ENCODE peak calls at places on chromosomes 13 and 19, in eight cellular contexts. P, W, O, E, F, A, H and V are unnamed samples. For H3K4me1, the result is how much of the 10 kb centered on the place peaks cover.

GRCh38 chr19:3766520-3766919 is 4.0 kb downstream of the MRPL54 start:
- DNase-seq in P (no peak), W (no peak), O (no peak), E (no peak), F (no peak), A (no peak), H (no peak), V (no peak)

GRCh38 chr19:41479757-41480191 is 36.8 kb downstream of the ERICH4 start:
- DNase-seq in P (no peak), W (no peak), O (no peak), E (peak), F (no peak), A (no peak), H (peak), V (peak)

GRCh38 chr13:66537417-66537816 is 692.7 kb downstream of the PCDH9 start:
- DNase-seq in P (no peak), W (no peak), O (no peak), E (no peak), F (no peak), A (no peak), H (no peak), V (no peak)

GRCh38 chr13:92549275-92549674 is 677.3 kb upstream of the GPC6 start:
- DNase-seq in P (no peak), W (no peak), O (no peak), E (no peak), F (no peak), A (no peak), H (no peak), V (no peak)

GRCh38 chr13:59689057-59689456 is 474.7 kb downstream of the DIAPH3 start:
- DNase-seq in P (no peak), W (no peak), O (no peak), E (no peak), F (no peak), A (no peak), H (no peak), V (no peak)

GRCh38 chr13:27374126-27374613 is 50.2 kb upstream of the GTF3A start:
- DNase-seq in P (no peak), W (no peak), O (no peak), E (no peak), F (peak), A (no peak), H (no peak), V (no peak)

GRCh38 chr13:41178040-41178439 is 16.3 kb downstream of the KBTBD7 start:
- DNase-seq in P (no peak), W (no peak), O (no peak), E (no peak), F (peak), A (no peak), H (no peak), V (no peak)

GRCh38 chr13:99352351-99353271 is 45.4 kb upstream of the GPR183 start:
- DNase-seq in P (no peak), W (no peak), O (no peak), E (no peak), F (no peak), A (no peak), H (no peak), V (no peak)

DNA sequence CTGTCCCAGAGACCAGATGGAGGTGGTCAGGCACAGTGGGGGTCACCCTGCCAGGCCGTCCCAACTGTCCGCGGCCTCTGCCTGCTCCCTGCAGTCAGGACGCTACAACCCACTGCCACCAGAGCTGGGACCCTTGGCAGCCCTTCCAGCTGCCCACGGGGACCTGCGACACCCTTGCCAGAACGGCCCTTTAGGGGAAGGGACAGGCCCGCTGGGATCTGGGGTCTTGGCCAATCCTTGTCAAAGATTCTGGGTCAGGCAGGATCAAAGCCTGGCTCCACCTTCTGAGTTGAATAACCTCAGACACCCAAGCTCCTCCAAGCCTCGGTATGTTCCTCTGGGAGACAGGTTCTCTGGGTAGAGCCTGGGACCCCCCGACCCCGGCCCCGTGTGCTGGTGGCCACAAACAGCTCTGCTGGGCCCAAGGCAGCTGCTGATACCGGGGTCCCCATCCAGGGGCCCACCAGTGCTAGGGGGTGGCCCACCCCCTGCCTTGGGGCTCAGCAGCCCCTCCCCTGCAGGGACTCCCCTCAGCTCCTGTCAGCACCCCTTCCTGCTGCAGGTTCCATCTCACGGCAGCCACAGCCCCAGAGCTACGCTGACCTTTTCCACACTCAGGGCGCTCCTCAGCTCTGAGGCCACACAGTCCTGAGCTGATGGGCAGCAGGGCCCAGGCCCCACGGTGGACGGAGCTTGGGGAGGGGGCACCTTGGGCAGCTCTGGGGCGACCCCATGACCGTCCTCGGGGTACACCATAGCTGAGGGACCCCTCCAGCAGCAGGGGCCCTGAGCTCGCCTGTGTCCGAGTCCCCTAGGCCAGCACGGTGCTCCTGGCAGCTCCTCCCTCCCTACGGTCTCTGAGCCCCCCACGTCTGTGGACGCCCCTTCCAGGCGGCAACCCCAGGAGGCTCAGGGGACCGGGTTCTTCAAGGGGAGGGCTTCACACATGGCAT is 18.4 kb downstream of the SBNO2 start:
- DNase-seq in P (no peak), W (no peak), O (no peak), E (peak), F (peak), A (no peak), H (peak), V (no peak)
- H3K27ac ChIP-seq in P (peak), W (no peak), O (peak), E (peak), F (peak), A (peak), H (peak), V (peak)

GRCh38 chr19:28396259-28396940 is 816.6 kb downstream of the UQCRFS1 start:
- DNase-seq in P (no peak), W (no peak), O (no peak), E (no peak), F (no peak), A (no peak), H (peak), V (peak)
- H3K4me1 ChIP-seq in P (under half), W (under half), O (under half), E (under half), F (under half), A (under half), H (under half), V (under half)

GRCh38 chr19:45972944-45973525 is 630 bp downstream of the NOVA2 start:
- DNase-seq in P (no peak), W (no peak), O (no peak), E (no peak), F (no peak), A (no peak), H (no peak), V (no peak)
- H3K27ac ChIP-seq in P (peak), W (no peak), O (no peak), E (peak), F (no peak), A (no peak), H (peak), V (no peak)

DNA sequence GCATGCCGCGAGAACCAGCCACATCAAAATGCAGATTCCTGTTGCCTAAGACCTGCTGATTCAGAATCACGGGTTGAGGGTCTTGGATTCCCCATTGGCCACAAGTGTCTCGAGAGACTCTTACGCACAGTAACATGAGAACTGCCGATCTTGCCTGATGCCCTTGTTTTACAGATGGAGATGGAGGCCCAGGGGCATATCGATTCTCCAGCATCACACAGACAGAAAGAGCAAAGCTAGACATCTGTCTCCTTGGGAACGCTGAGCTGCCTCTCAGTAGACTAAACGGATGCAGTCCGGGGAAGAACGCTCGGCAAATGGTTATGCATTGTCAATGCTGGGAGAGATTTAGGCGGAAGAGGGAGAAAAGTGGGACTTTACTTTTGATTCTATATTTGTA is 5.4 kb downstream of the NLRP12 start:
- DNase-seq in P (no peak), W (no peak), O (no peak), E (no peak), F (no peak), A (no peak), H (no peak), V (no peak)
- H3K4me1 ChIP-seq in P (under half), W (under half), O (under half), E (under half), F (under half), A (under half), H (under half), V (under half)

GRCh38 chr19:17259934-17260333 is 4.6 kb downstream of the USHBP1 start:
- DNase-seq in P (no peak), W (no peak), O (no peak), E (no peak), F (no peak), A (no peak), H (no peak), V (no peak)

GRCh38 chr19:17262557-17262956 is 2.0 kb downstream of the USHBP1 start:
- DNase-seq in P (no peak), W (no peak), O (no peak), E (no peak), F (no peak), A (no peak), H (no peak), V (no peak)

GRCh38 chr19:17259118-17259780 is 5.3 kb downstream of the USHBP1 start:
- DNase-seq in P (no peak), W (no peak), O (no peak), E (no peak), F (peak), A (no peak), H (no peak), V (no peak)

GRCh38 chr19:17263712-17264640 is 569 bp downstream of the USHBP1 start:
- DNase-seq in P (no peak), W (no peak), O (no peak), E (no peak), F (no peak), A (no peak), H (no peak), V (no peak)

GRCh38 chr19:17260842-17261325 is 3.7 kb downstream of the USHBP1 start:
- DNase-seq in P (peak), W (peak), O (peak), E (peak), F (peak), A (no peak), H (peak), V (peak)
- H3K27ac ChIP-seq in P (no peak), W (no peak), O (no peak), E (no peak), F (no peak), A (no peak), H (peak), V (no peak)

DNA sequence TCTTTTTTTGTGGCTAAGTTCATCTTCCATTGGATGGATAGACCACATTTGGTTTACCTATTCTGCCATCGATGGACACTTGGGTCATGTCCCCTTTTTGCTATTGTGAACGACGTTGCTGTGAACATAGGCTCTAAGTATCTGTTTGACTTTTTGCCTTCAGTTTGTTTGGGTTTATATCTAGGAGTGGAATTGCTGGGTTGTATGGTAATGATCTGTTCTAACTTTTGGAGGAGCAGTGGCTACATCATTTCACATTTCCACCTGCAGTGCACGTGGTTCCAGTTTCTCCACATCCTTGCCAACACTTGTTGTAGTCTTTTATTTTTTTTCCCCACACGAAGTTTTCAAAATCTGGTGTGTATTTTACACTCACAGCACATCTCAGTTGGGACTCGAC is 21.7 kb downstream of the BICRA start:
- DNase-seq in P (no peak), W (no peak), O (no peak), E (no peak), F (no peak), A (no peak), H (no peak), V (no peak)
- H3K4me1 ChIP-seq in P (under half), W (under half), O (under half), E (under half), F (under half), A (under half), H (under half), V (under half)

DNA sequence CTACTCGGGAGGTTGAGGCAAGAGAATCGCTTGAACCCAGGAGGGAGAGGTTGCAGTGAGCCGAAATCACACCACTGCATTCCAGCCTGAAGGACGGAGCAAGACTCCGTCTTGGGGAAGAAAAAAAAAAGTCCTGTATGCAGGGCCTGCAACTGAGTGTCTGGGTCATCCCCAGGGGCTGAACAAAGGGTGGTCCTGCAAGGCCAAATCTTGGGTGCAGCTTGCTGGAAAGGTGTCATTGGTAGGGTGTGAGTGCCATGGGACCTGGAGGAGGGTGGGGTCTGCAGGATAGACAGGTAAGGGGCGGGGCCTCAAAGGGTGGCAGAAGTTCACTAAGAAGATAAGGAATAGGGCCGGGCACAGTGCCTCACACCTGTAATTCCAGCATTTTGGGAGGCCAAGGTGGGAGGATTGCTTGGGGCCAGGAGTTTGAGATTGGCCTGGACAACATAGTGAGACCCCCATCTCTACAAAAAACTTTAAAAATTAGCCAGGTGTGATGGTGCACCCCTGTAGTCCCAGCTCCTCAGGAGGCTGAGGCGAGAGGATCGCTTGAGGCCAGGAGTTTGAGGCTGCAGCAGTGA is 31.5 kb downstream of the ZSWIM4 start:
- DNase-seq in P (no peak), W (no peak), O (no peak), E (no peak), F (no peak), A (no peak), H (no peak), V (no peak)
- H3K27ac ChIP-seq in P (no peak), W (no peak), O (no peak), E (no peak), F (no peak), A (no peak), H (no peak), V (no peak)

GRCh38 chr13:101451641-101452040 is 834 bp upstream of the ITGBL1 start:
- DNase-seq in P (no peak), W (no peak), O (no peak), E (no peak), F (no peak), A (no peak), H (no peak), V (no peak)

GRCh38 chr13:101452519-101453485 is at the start of gene ITGBL1:
- DNase-seq in P (no peak), W (no peak), O (no peak), E (no peak), F (peak), A (no peak), H (no peak), V (no peak)

GRCh38 chr13:101450749-101451130 is 1.7 kb upstream of the ITGBL1 start:
- DNase-seq in P (no peak), W (no peak), O (no peak), E (no peak), F (no peak), A (no peak), H (no peak), V (no peak)

GRCh38 chr13:101447852-101448251 is 4.6 kb upstream of the ITGBL1 start:
- DNase-seq in P (no peak), W (no peak), O (no peak), E (no peak), F (no peak), A (no peak), H (no peak), V (no peak)

GRCh38 chr13:101449971-101450748 is 2.3 kb upstream of the ITGBL1 start:
- DNase-seq in P (no peak), W (no peak), O (no peak), E (no peak), F (peak), A (no peak), H (peak), V (no peak)
- H3K4me1 ChIP-seq in P (under half), W (under half), O (under half), E (under half), F (under half), A (under half), H (half or more), V (under half)